ENCODE peak calls at places on chromosome 22, in nine cellular contexts. Q is HFFc6, G is IMR-90, Y is T-cell, H is NCI-H1417, M is iris pigment epithelial cell, T is omental fat pad, I is RPMI7951, K is EH. S is an unnamed sample.

GRCh38 chr22:26330971-26331625 is 98.0 kb upstream of the ASPHD2 start:
- DNase-seq in Q (peak), G (peak), Y (peak), H (peak), M (peak), T (no peak), I (peak), K (peak), S (peak)

GRCh38 chr22:44133901-44134511 is 46.7 kb upstream of the PARVG start:
- DNase-seq in Q (no peak), G (no peak), Y (no peak), H (no peak), M (peak), T (no peak), I (no peak), K (peak), S (no peak)

GRCh38 chr22:42419328-42419881 is 12.8 kb downstream of the NFAM1 start:
- DNase-seq in Q (no peak), G (no peak), Y (no peak), H (no peak), M (no peak), T (no peak), I (no peak), K (no peak), S (no peak)

GRCh38 chr22:25453557-25453956 is 110.9 kb upstream of the GRK3 start:
- DNase-seq in Q (no peak), G (no peak), Y (no peak), H (no peak), M (no peak), T (no peak), I (no peak), K (no peak), S (no peak)

GRCh38 chr22:39183991-39184585 is 31.6 kb upstream of the CBX7 start:
- DNase-seq in Q (no peak), G (peak), Y (no peak), H (no peak), M (peak), T (no peak), I (peak), K (peak), S (no peak)

GRCh38 chr22:49099496-49100124 is 728.1 kb downstream of the BRD1 start:
- DNase-seq in Q (no peak), G (no peak), Y (no peak), H (no peak), M (no peak), T (no peak), I (peak), K (no peak), S (no peak)

GRCh38 chr22:42883121-42883520 is 26.0 kb upstream of the ARFGAP3 start:
- DNase-seq in Q (no peak), G (no peak), Y (no peak), H (no peak), M (no peak), T (no peak), I (no peak), K (no peak), S (no peak)

GRCh38 chr22:36055376-36056310 is 27.0 kb upstream of the RBFOX2 start:
- DNase-seq in Q (no peak), G (peak), Y (no peak), H (no peak), M (peak), T (no peak), I (no peak), K (peak), S (no peak)

GRCh38 chr22:50326959-50327710 is at the start of gene DENND6B:
- DNase-seq in Q (peak), G (peak), Y (peak), H (peak), M (peak), T (no peak), I (peak), K (peak), S (peak)

GRCh38 chr22:25027052-25027525 is 74.6 kb downstream of the KIAA1671 start:
- DNase-seq in Q (no peak), G (no peak), Y (no peak), H (no peak), M (no peak), T (no peak), I (no peak), K (no peak), S (no peak)

GRCh38 chr22:45548991-45549736 is 46.5 kb downstream of the FBLN1 start:
- DNase-seq in Q (peak), G (peak), Y (no peak), H (no peak), M (peak), T (no peak), I (peak), K (peak), S (no peak)

GRCh38 chr22:40855960-40856512 is 403 bp downstream of the ST13 start:
- DNase-seq in Q (no peak), G (peak), Y (peak), H (no peak), M (peak), T (no peak), I (peak), K (peak), S (no peak)

GRCh38 chr22:37176464-37177061 is 11.5 kb downstream of the C1QTNF6 start:
- DNase-seq in Q (peak), G (peak), Y (no peak), H (no peak), M (peak), T (peak), I (no peak), K (peak), S (no peak)

GRCh38 chr22:41311487-41311886 is 10.2 kb downstream of the ZC3H7B start:
- DNase-seq in Q (no peak), G (no peak), Y (no peak), H (no peak), M (no peak), T (no peak), I (no peak), K (no peak), S (no peak)

GRCh38 chr22:24411256-24412004 is 16.0 kb upstream of the ADORA2A start:
- DNase-seq in Q (no peak), G (no peak), Y (no peak), H (no peak), M (no peak), T (no peak), I (no peak), K (no peak), S (no peak)

GRCh38 chr22:28105396-28105795 is 186.3 kb upstream of the PITPNB start:
- DNase-seq in Q (no peak), G (no peak), Y (no peak), H (peak), M (no peak), T (no peak), I (no peak), K (no peak), S (no peak)

GRCh38 chr22:23392420-23393121 is 187.5 kb downstream of the IGLL1 start:
- DNase-seq in Q (no peak), G (no peak), Y (no peak), H (no peak), M (no peak), T (no peak), I (no peak), K (no peak), S (no peak)

GRCh38 chr22:20131593-20131855 is at the start of gene ZDHHC8:
- DNase-seq in Q (no peak), G (no peak), Y (no peak), H (no peak), M (peak), T (no peak), I (peak), K (peak), S (peak)

GRCh38 chr22:26428515-26429457 is at the start of gene ASPHD2:
- DNase-seq in Q (peak), G (peak), Y (peak), H (peak), M (peak), T (peak), I (peak), K (peak), S (peak)

GRCh38 chr22:29907753-29908515 is 25.0 kb downstream of the MTMR3 start:
- DNase-seq in Q (peak), G (peak), Y (no peak), H (peak), M (peak), T (peak), I (peak), K (peak), S (no peak)

GRCh38 chr22:50114221-50114981 is 24.6 kb downstream of the MOV10L1 start:
- DNase-seq in Q (peak), G (peak), Y (no peak), H (peak), M (peak), T (no peak), I (peak), K (peak), S (no peak)

GRCh38 chr22:48951836-48952235 is 875.8 kb downstream of the BRD1 start:
- DNase-seq in Q (no peak), G (no peak), Y (no peak), H (no peak), M (no peak), T (no peak), I (no peak), K (no peak), S (no peak)

GRCh38 chr22:39114157-39114511 is 17.1 kb downstream of the APOBEC3H start:
- DNase-seq in Q (no peak), G (no peak), Y (no peak), H (no peak), M (no peak), T (no peak), I (no peak), K (no peak), S (no peak)

GRCh38 chr22:36913431-36914382 is at the start of gene CSF2RB:
- DNase-seq in Q (no peak), G (no peak), Y (no peak), H (no peak), M (no peak), T (no peak), I (no peak), K (no peak), S (no peak)

GRCh38 chr22:37623075-37624016 is 14.7 kb downstream of the GGA1 start:
- DNase-seq in Q (peak), G (peak), Y (peak), H (no peak), M (no peak), T (no peak), I (peak), K (peak), S (peak)

GRCh38 chr22:23678133-23678532 is 12.7 kb upstream of the RGL4 start:
- DNase-seq in Q (no peak), G (no peak), Y (no peak), H (no peak), M (no peak), T (no peak), I (no peak), K (no peak), S (no peak)

GRCh38 chr22:47046411-47047065 is 284.1 kb downstream of the TBC1D22A start:
- DNase-seq in Q (no peak), G (no peak), Y (no peak), H (no peak), M (no peak), T (no peak), I (no peak), K (no peak), S (no peak)

GRCh38 chr22:39474351-39474991 is 17.7 kb downstream of the MGAT3 start:
- DNase-seq in Q (peak), G (peak), Y (no peak), H (no peak), M (no peak), T (no peak), I (no peak), K (peak), S (no peak)

GRCh38 chr22:43388420-43388851 is 23.4 kb upstream of the MPPED1 start:
- DNase-seq in Q (peak), G (peak), Y (peak), H (peak), M (peak), T (peak), I (peak), K (peak), S (peak)

GRCh38 chr22:46515208-46516111 is 22.0 kb downstream of the CELSR1 start:
- DNase-seq in Q (peak), G (peak), Y (no peak), H (no peak), M (peak), T (no peak), I (peak), K (peak), S (no peak)

GRCh38 chr22:45774016-45774670 is 102.5 kb downstream of the ATXN10 start:
- DNase-seq in Q (no peak), G (no peak), Y (no peak), H (no peak), M (no peak), T (no peak), I (no peak), K (no peak), S (no peak)

GRCh38 chr22:39422101-39422500 is 22.5 kb downstream of the TAB1 start:
- DNase-seq in Q (no peak), G (no peak), Y (no peak), H (no peak), M (no peak), T (no peak), I (no peak), K (no peak), S (no peak)

GRCh38 chr22:38228873-38229740 is 27.3 kb downstream of the MAFF start:
- DNase-seq in Q (peak), G (peak), Y (no peak), H (no peak), M (peak), T (no peak), I (peak), K (peak), S (no peak)

GRCh38 chr22:41076857-41077256 is 15.5 kb upstream of the EP300 start:
- DNase-seq in Q (no peak), G (no peak), Y (no peak), H (no peak), M (no peak), T (no peak), I (no peak), K (no peak), S (no peak)

GRCh38 chr22:38398609-38399401 is 56.2 kb downstream of the KCNJ4 start:
- DNase-seq in Q (peak), G (peak), Y (peak), H (peak), M (peak), T (peak), I (peak), K (peak), S (peak)

GRCh38 chr22:47151490-47151889 is 389.0 kb downstream of the TBC1D22A start:
- DNase-seq in Q (no peak), G (peak), Y (no peak), H (no peak), M (peak), T (no peak), I (peak), K (peak), S (no peak)

GRCh38 chr22:36344106-36344827 is 43.5 kb downstream of the MYH9 start:
- DNase-seq in Q (no peak), G (no peak), Y (no peak), H (no peak), M (no peak), T (no peak), I (no peak), K (no peak), S (no peak)

S was measured in effector memory CD4-positive, alpha-beta T cell.